ENCODE peak calls at places on chromosomes 13 and 19, in five cellular contexts. L, A, E, D and S are unnamed samples.

GRCh38 chr19:58196911-58197616 is 14.2 kb downstream of the ZNF274 start:
- DNase-seq in E (no peak), D (peak), L (no peak), A (no peak), S (peak)

GRCh38 chr19:49556412-49557398 is 23.7 kb downstream of the NOSIP start:
- DNase-seq in L (no peak), D (no peak), A (no peak), E (no peak), S (no peak)

GRCh38 chr19:43667524-43668405 is 2.2 kb downstream of the PLAUR start:
- DNase-seq in D (peak), L (no peak), A (no peak), E (peak), S (peak)

GRCh38 chr13:47853236-47853635 is 147.8 kb downstream of the SUCLA2 start:
- DNase-seq in A (no peak), E (no peak), D (peak), L (no peak), S (no peak)

GRCh38 chr13:42876810-42877550 is 95.6 kb downstream of the FAM216B start:
- DNase-seq in L (no peak), E (no peak), D (peak), A (no peak), S (no peak)

GRCh38 chr13:112065521-112065866 is 1.5 kb upstream of the SOX1 start:
- DNase-seq in L (no peak), A (no peak), E (no peak), D (no peak), S (no peak)

GRCh38 chr13:99656843-99657506 is 155.7 kb downstream of the TM9SF2 start:
- DNase-seq in L (no peak), A (no peak), D (no peak), E (no peak), S (peak)

GRCh38 chr13:41825691-41826090 is 135.2 kb downstream of the VWA8 start:
- DNase-seq in E (no peak), D (peak), L (no peak), A (no peak), S (no peak)

GRCh38 chr19:46147166-46147740 is 785 bp upstream of the IGFL2 start:
- DNase-seq in D (no peak), E (no peak), L (no peak), A (no peak), S (no peak)

GRCh38 chr19:46015961-46016425 is 6.9 kb downstream of the PGLYRP1 start:
- DNase-seq in A (peak), E (no peak), L (no peak), D (no peak), S (no peak)

GRCh38 chr13:75312884-75313520 is 169.0 kb downstream of the TBC1D4 start:
- DNase-seq in A (no peak), L (no peak), E (no peak), D (no peak), S (no peak)

GRCh38 chr19:5436101-5436947 is 18.9 kb upstream of the ZNRF4 start:
- DNase-seq in L (no peak), E (no peak), D (peak), A (peak), S (peak)

GRCh38 chr19:18762125-18763023 is 28.7 kb downstream of the COMP start:
- DNase-seq in E (peak), D (peak), L (peak), A (no peak), S (no peak)

GRCh38 chr19:58261600-58261967 is 17.2 kb upstream of the ZNF8 start:
- DNase-seq in D (no peak), A (no peak), L (no peak), E (no peak), S (no peak)

GRCh38 chr13:76992548-76993001 is 694 bp downstream of the CLN5 start:
- DNase-seq in L (no peak), E (no peak), A (peak), D (peak), S (no peak)

GRCh38 chr19:18966304-18966703 is 25.3 kb upstream of the HOMER3 start:
- DNase-seq in E (no peak), D (no peak), A (no peak), L (no peak), S (no peak)

GRCh38 chr19:15427350-15427700 is 8.5 kb upstream of the AKAP8L start:
- DNase-seq in E (no peak), A (no peak), D (no peak), L (no peak), S (no peak)

GRCh38 chr19:42568006-42568405 is 26.7 kb downstream of the CEACAM8 start:
- DNase-seq in A (no peak), E (no peak), D (no peak), L (no peak), S (no peak)

GRCh38 chr13:86741762-86742285 is 929.3 kb upstream of the SLITRK5 start:
- DNase-seq in D (no peak), A (no peak), L (no peak), E (no peak), S (no peak)

GRCh38 chr19:15199652-15200574 is 882 bp downstream of the NOTCH3 start:
- DNase-seq in E (peak), L (no peak), A (peak), D (no peak), S (peak)

GRCh38 chr13:28467886-28468519 is 26.9 kb downstream of the FLT1 start:
- DNase-seq in D (no peak), E (no peak), A (no peak), L (no peak), S (no peak)

GRCh38 chr13:76677047-76677446 is 209.2 kb downstream of the KCTD12 start:
- DNase-seq in A (no peak), D (peak), L (no peak), E (peak), S (no peak)

GRCh38 chr13:93066187-93066586 is 160.4 kb upstream of the GPC6 start:
- DNase-seq in A (no peak), L (no peak), D (peak), E (no peak), S (no peak)

GRCh38 chr13:39616087-39616694 is 13.2 kb upstream of the LHFPL6 start:
- DNase-seq in L (no peak), D (peak), E (peak), A (peak), S (peak)

GRCh38 chr19:58107778-58108545 is 9.9 kb upstream of the ZSCAN18 start:
- DNase-seq in A (no peak), D (no peak), E (no peak), L (no peak), S (no peak)

GRCh38 chr13:50677687-50678463 is 165.6 kb downstream of the DLEU7 start:
- DNase-seq in A (no peak), E (no peak), L (no peak), D (peak), S (no peak)

GRCh38 chr13:112638157-112638750 is 50.3 kb upstream of the TUBGCP3 start:
- DNase-seq in A (no peak), D (no peak), L (peak), E (no peak), S (no peak)

GRCh38 chr19:10288662-10289166 is 1.0 kb upstream of the ICAM5 start:
- DNase-seq in L (no peak), A (peak), D (peak), E (no peak), S (peak)

GRCh38 chr13:98824376-98825160 is 72.1 kb upstream of the SLC15A1 start:
- DNase-seq in A (no peak), L (no peak), E (no peak), D (peak), S (no peak)

GRCh38 chr19:7910321-7911161 is 4.1 kb upstream of the TGFBR3L start:
- DNase-seq in E (no peak), D (no peak), L (no peak), A (no peak), S (no peak)

GRCh38 chr13:111658150-111659100 is 338.0 kb downstream of the TEX29 start:
- DNase-seq in A (peak), D (no peak), E (no peak), L (no peak), S (peak)

GRCh38 chr19:38263696-38264485 is 482 bp upstream of the SPINT2 start:
- DNase-seq in L (peak), E (peak), A (peak), D (peak), S (no peak)

GRCh38 chr19:4609878-4610511 is 29.3 kb upstream of the TNFAIP8L1 start:
- DNase-seq in E (no peak), A (no peak), L (no peak), D (no peak), S (no peak)

GRCh38 chr19:13981988-13982501 is 24.1 kb downstream of the RFX1 start:
- DNase-seq in E (no peak), L (no peak), A (no peak), D (no peak), S (no peak)